ENCODE peak calls at places on chromosome 9, in eight cellular contexts. One of them, this sample, is unnamed.

GRCh38 chr9:88587885-88588628 is 53.1 kb downstream of the NXNL2 start:
- DNase-seq in right cardiac atrium: no peak
- DNase-seq in fibroblast of gingiva: peak
- DNase-seq in NCI-H2029 treated with DMSO at 0.1 percent for 48 hours: no peak
- DNase-seq in lung microvascular endothelial cell: no peak
- DNase-seq in body of pancreas: no peak
- DNase-seq in HepG2: no peak
- DNase-seq in stimulated activated CD8-positive, alpha-beta memory T cell treated with anti-CD3 and anti-CD28 coated beads, Interleukin-4, amount 100 ng/mL, for 1 hour: no peak
- DNase-seq in this sample: no peak

GRCh38 chr9:68577778-68578591 is 37.3 kb upstream of the TMEM252 start:
- DNase-seq in stimulated activated CD8-positive, alpha-beta memory T cell treated with anti-CD3 and anti-CD28 coated beads, Interleukin-4, amount 100 ng/mL, for 1 hour: no peak
- DNase-seq in lung microvascular endothelial cell: no peak
- DNase-seq in body of pancreas: no peak
- DNase-seq in HepG2: no peak
- DNase-seq in NCI-H2029 treated with DMSO at 0.1 percent for 48 hours: no peak
- DNase-seq in fibroblast of gingiva: no peak
- DNase-seq in right cardiac atrium: no peak
- DNase-seq in this sample: no peak

GRCh38 chr9:136345281-136346156 is 18.0 kb downstream of the DNLZ start:
- DNase-seq in fibroblast of gingiva: peak
- DNase-seq in right cardiac atrium: peak
- DNase-seq in body of pancreas: peak
- DNase-seq in lung microvascular endothelial cell: peak
- DNase-seq in HepG2: peak
- DNase-seq in NCI-H2029 treated with DMSO at 0.1 percent for 48 hours: no peak
- DNase-seq in stimulated activated CD8-positive, alpha-beta memory T cell treated with anti-CD3 and anti-CD28 coated beads, Interleukin-4, amount 100 ng/mL, for 1 hour: no peak
- DNase-seq in this sample: no peak

GRCh38 chr9:131485728-131486381 is 16.9 kb upstream of the POMT1 start:
- DNase-seq in HepG2: no peak
- DNase-seq in body of pancreas: peak
- DNase-seq in fibroblast of gingiva: no peak
- DNase-seq in stimulated activated CD8-positive, alpha-beta memory T cell treated with anti-CD3 and anti-CD28 coated beads, Interleukin-4, amount 100 ng/mL, for 1 hour: no peak
- DNase-seq in right cardiac atrium: peak
- DNase-seq in NCI-H2029 treated with DMSO at 0.1 percent for 48 hours: no peak
- DNase-seq in lung microvascular endothelial cell: no peak
- DNase-seq in this sample: no peak

GRCh38 chr9:128310461-128310860 is 11.8 kb downstream of the TRUB2 start:
- DNase-seq in right cardiac atrium: no peak
- DNase-seq in HepG2: no peak
- DNase-seq in NCI-H2029 treated with DMSO at 0.1 percent for 48 hours: no peak
- DNase-seq in body of pancreas: no peak
- DNase-seq in stimulated activated CD8-positive, alpha-beta memory T cell treated with anti-CD3 and anti-CD28 coated beads, Interleukin-4, amount 100 ng/mL, for 1 hour: no peak
- DNase-seq in fibroblast of gingiva: no peak
- DNase-seq in lung microvascular endothelial cell: no peak
- DNase-seq in this sample: no peak

GRCh38 chr9:137689745-137690529 is 71.1 kb downstream of the EHMT1 start:
- DNase-seq in right cardiac atrium: no peak
- DNase-seq in stimulated activated CD8-positive, alpha-beta memory T cell treated with anti-CD3 and anti-CD28 coated beads, Interleukin-4, amount 100 ng/mL, for 1 hour: no peak
- DNase-seq in NCI-H2029 treated with DMSO at 0.1 percent for 48 hours: no peak
- DNase-seq in fibroblast of gingiva: no peak
- DNase-seq in body of pancreas: no peak
- DNase-seq in lung microvascular endothelial cell: no peak
- DNase-seq in HepG2: peak
- DNase-seq in this sample: peak

GRCh38 chr9:7376213-7376612 is 423.4 kb downstream of the DMAC1 start:
- DNase-seq in stimulated activated CD8-positive, alpha-beta memory T cell treated with anti-CD3 and anti-CD28 coated beads, Interleukin-4, amount 100 ng/mL, for 1 hour: no peak
- DNase-seq in HepG2: no peak
- DNase-seq in right cardiac atrium: no peak
- DNase-seq in fibroblast of gingiva: no peak
- DNase-seq in body of pancreas: no peak
- DNase-seq in NCI-H2029 treated with DMSO at 0.1 percent for 48 hours: no peak
- DNase-seq in lung microvascular endothelial cell: no peak
- DNase-seq in this sample: no peak

GRCh38 chr9:17531642-17532254 is 47.1 kb upstream of the SH3GL2 start:
- DNase-seq in HepG2: peak
- DNase-seq in right cardiac atrium: peak
- DNase-seq in stimulated activated CD8-positive, alpha-beta memory T cell treated with anti-CD3 and anti-CD28 coated beads, Interleukin-4, amount 100 ng/mL, for 1 hour: no peak
- DNase-seq in NCI-H2029 treated with DMSO at 0.1 percent for 48 hours: no peak
- DNase-seq in lung microvascular endothelial cell: peak
- DNase-seq in body of pancreas: peak
- DNase-seq in fibroblast of gingiva: peak
- DNase-seq in this sample: peak

GRCh38 chr9:134669556-134669955 is 28.0 kb downstream of the COL5A1 start:
- DNase-seq in stimulated activated CD8-positive, alpha-beta memory T cell treated with anti-CD3 and anti-CD28 coated beads, Interleukin-4, amount 100 ng/mL, for 1 hour: no peak
- DNase-seq in right cardiac atrium: no peak
- DNase-seq in NCI-H2029 treated with DMSO at 0.1 percent for 48 hours: no peak
- DNase-seq in body of pancreas: no peak
- DNase-seq in HepG2: no peak
- DNase-seq in lung microvascular endothelial cell: no peak
- DNase-seq in fibroblast of gingiva: no peak
- DNase-seq in this sample: no peak

This sample was measured in AG04450.